ENCODE peak calls at places on chromosomes 7 and 10, in six cellular contexts. One of them, this sample, is unnamed. For H3K4me1, the result is how much of the 10 kb centered on the place peaks cover.

GRCh38 chr10:47423476-47423875 is 39.4 kb upstream of the ZNF488 start:
- DNase-seq in adrenal gland: no peak
- DNase-seq in hepatocyte: no peak
- DNase-seq in PC-3: peak
- DNase-seq in aorta: no peak
- DNase-seq in fibroblast of lung: no peak
- DNase-seq in this sample: no peak

GRCh38 chr7:158001621-158002320 is 585.9 kb downstream of the PTPRN2 start:
- DNase-seq in adrenal gland: no peak
- DNase-seq in hepatocyte: peak
- DNase-seq in PC-3: peak
- DNase-seq in aorta: no peak
- DNase-seq in fibroblast of lung: no peak
- DNase-seq in this sample: no peak

GRCh38 chr10:97018251-97019212 is 167.2 kb downstream of the SLIT1 start:
- DNase-seq in adrenal gland: no peak
- DNase-seq in hepatocyte: no peak
- DNase-seq in PC-3: no peak
- DNase-seq in aorta: no peak
- DNase-seq in fibroblast of lung: no peak
- DNase-seq in this sample: no peak

GRCh38 chr10:69372126-69372980 is 44.4 kb downstream of the TACR2 start:
- DNase-seq in adrenal gland: no peak
- DNase-seq in hepatocyte: no peak
- DNase-seq in PC-3: peak
- DNase-seq in aorta: no peak
- DNase-seq in fibroblast of lung: no peak
- DNase-seq in this sample: no peak

GRCh38 chr10:80518807-80519360 is 18.8 kb upstream of the SH2D4B start:
- DNase-seq in adrenal gland: no peak
- DNase-seq in hepatocyte: no peak
- DNase-seq in PC-3: no peak
- DNase-seq in aorta: peak
- DNase-seq in fibroblast of lung: no peak
- DNase-seq in this sample: no peak

GRCh38 chr10:5904227-5904626 is 14.2 kb downstream of the FBH1 start:
- DNase-seq in adrenal gland: no peak
- DNase-seq in hepatocyte: no peak
- DNase-seq in PC-3: no peak
- DNase-seq in aorta: no peak
- DNase-seq in fibroblast of lung: no peak
- DNase-seq in this sample: no peak

GRCh38 chr7:106089647-106090046 is 22.5 kb downstream of the SYPL1 start:
- DNase-seq in adrenal gland: no peak
- DNase-seq in hepatocyte: no peak
- DNase-seq in PC-3: no peak
- DNase-seq in aorta: no peak
- DNase-seq in fibroblast of lung: no peak
- DNase-seq in this sample: no peak

GRCh38 chr10:1360581-1361164 is 304.5 kb downstream of the WDR37 start:
- DNase-seq in adrenal gland: no peak
- DNase-seq in hepatocyte: peak
- DNase-seq in PC-3: no peak
- DNase-seq in aorta: no peak
- DNase-seq in fibroblast of lung: peak
- DNase-seq in this sample: no peak

GRCh38 chr7:135980665-135981180 is 3.6 kb upstream of the MTPN start:
- DNase-seq in adrenal gland: peak
- DNase-seq in hepatocyte: no peak
- DNase-seq in PC-3: peak
- DNase-seq in aorta: no peak
- DNase-seq in fibroblast of lung: no peak
- DNase-seq in this sample: peak

GRCh38 chr10:29257784-29258135 is 31.1 kb upstream of the LYZL1 start:
- DNase-seq in adrenal gland: no peak
- DNase-seq in hepatocyte: no peak
- DNase-seq in PC-3: no peak
- DNase-seq in aorta: no peak
- DNase-seq in fibroblast of lung: no peak
- DNase-seq in this sample: no peak

DNA sequence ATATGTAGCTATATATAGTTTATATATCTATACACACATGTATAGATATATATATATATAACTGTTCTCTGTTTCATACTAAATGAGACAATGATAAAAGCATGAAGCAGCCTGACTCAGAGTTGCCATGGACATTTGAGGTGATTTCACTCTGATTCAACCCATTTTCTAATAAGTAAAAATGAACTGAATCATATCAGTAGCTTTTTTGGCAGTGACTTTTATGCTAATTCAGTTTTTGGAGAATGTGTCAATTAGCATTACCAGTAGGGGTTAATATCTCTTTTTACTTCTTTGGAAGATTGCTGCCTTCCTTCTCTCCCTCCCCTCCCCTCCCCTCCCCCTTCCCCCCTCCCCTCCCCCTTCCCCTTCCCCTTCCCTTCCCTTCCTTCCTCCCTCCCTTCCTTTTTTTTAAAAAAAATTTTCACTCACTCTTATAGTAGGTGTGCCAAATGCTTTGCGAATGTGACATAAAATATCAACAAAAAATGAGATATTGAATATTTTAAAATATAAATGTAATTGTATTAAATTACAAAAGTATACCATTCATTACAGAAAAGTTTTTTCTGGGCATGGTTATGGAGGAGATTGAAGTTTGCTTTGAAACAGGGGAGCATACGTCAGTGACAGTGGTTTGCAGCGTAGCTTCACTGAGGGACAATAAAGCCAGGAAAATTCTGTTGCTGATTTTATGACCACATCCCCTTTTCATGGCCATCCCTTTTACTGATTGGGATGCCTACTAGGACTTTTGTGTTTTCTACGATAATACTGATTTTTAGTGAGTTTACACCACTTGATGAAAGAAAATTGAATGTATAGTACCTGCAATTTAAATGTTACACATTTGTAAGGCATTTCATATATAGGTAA is 64.0 kb upstream of the KLF6 start:
- DNase-seq in adrenal gland: no peak
- DNase-seq in hepatocyte: no peak
- DNase-seq in PC-3: peak
- DNase-seq in aorta: no peak
- DNase-seq in fibroblast of lung: peak
- DNase-seq in this sample: no peak
- H3K4me1 ChIP-seq in adrenal gland: under half
- H3K4me1 ChIP-seq in hepatocyte: under half
- H3K4me1 ChIP-seq in PC-3: under half
- H3K4me1 ChIP-seq in aorta: under half
- H3K4me1 ChIP-seq in fibroblast of lung: under half
- H3K4me1 ChIP-seq in this sample: under half

DNA sequence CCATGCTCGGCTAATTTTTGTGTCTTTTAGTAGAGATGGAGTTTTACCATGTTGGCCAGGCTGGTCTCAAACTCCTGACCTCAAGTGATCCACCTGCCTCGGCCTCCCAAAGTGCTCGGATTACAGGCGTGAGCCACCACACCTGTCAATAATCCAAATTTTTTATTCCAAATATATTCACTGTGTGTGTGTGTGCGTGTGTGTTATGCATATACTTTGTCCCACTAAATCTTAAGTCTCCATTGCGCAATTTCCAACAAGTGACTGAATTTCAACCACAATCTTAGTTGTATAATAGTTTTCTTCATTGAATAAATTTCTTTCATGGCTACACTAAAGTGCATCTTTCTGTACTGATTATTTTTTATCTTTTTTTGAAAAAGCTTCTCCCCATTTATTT is 2.7 kb downstream of the KRIT1 start:
- DNase-seq in adrenal gland: no peak
- DNase-seq in hepatocyte: no peak
- DNase-seq in PC-3: no peak
- DNase-seq in aorta: no peak
- DNase-seq in fibroblast of lung: peak
- DNase-seq in this sample: no peak
- H3K27ac ChIP-seq in adrenal gland: no peak
- H3K27ac ChIP-seq in hepatocyte: no peak
- H3K27ac ChIP-seq in PC-3: no peak
- H3K27ac ChIP-seq in aorta: no peak
- H3K27ac ChIP-seq in fibroblast of lung: no peak
- H3K27ac ChIP-seq in this sample: no peak

DNA sequence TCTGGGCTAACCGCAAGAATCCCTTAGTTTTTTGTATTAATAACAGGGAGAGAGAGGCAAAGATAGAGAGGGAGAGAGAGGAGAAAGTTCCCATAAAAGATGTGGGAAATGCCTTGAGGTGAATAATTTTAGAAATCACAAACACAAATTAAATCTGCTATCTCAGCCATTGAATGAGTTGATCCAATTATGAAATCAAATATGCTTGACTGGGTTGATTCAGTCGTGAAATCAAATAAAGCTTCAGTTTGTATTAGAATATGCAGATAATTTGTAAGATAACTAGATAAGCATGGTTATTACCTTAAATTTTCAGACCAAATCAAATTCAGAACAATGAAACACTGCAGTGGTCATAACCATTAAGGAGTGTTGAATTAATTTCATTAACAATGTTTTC is 68.9 kb downstream of the SEMA3A start:
- DNase-seq in adrenal gland: no peak
- DNase-seq in hepatocyte: no peak
- DNase-seq in PC-3: no peak
- DNase-seq in aorta: no peak
- DNase-seq in fibroblast of lung: no peak
- DNase-seq in this sample: no peak
- H3K4me1 ChIP-seq in adrenal gland: under half
- H3K4me1 ChIP-seq in hepatocyte: under half
- H3K4me1 ChIP-seq in PC-3: under half
- H3K4me1 ChIP-seq in aorta: under half
- H3K4me1 ChIP-seq in fibroblast of lung: under half
- H3K4me1 ChIP-seq in this sample: under half

DNA sequence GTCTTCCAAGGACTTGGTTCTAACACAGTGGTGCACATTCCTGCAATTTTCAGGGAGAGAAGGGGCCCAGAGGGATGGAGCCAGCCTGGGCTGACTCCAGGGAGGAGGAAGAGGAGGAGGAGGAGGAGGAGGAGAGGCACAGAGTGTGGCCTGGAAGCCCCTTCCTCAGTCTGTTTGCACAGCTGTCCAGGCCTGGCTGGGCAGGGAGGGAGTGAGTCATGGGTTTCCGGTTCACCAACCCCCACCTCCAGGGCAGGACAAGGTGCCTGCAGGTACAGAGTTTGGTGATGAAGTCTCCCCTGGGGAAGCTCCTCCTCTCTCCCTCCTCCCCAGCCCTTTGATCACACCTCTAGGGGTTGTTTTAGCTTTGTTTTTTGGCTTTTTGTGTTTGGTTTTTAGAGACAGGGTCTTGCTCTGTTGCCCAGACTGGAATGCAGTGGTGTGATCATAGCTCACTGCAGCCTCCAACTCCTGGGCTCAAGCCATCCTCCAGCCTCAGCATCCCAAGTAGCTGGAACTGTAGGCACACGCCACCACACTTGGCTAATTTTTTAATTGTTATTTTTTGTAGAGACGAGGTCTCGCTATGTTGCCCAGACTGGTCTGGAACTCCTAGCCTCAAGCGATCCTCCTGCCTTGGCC is 77.5 kb upstream of the CUX1 start:
- DNase-seq in adrenal gland: no peak
- DNase-seq in hepatocyte: no peak
- DNase-seq in PC-3: peak
- DNase-seq in aorta: no peak
- DNase-seq in fibroblast of lung: no peak
- DNase-seq in this sample: no peak
- H3K27ac ChIP-seq in adrenal gland: no peak
- H3K27ac ChIP-seq in hepatocyte: no peak
- H3K27ac ChIP-seq in PC-3: no peak
- H3K27ac ChIP-seq in aorta: no peak
- H3K27ac ChIP-seq in fibroblast of lung: no peak
- H3K27ac ChIP-seq in this sample: no peak

GRCh38 chr10:92112462-92112861 is 178.4 kb downstream of the CPEB3 start:
- DNase-seq in adrenal gland: no peak
- DNase-seq in hepatocyte: no peak
- DNase-seq in PC-3: no peak
- DNase-seq in aorta: no peak
- DNase-seq in fibroblast of lung: no peak
- DNase-seq in this sample: no peak

GRCh38 chr10:92108120-92108519 is 182.8 kb downstream of the CPEB3 start:
- DNase-seq in adrenal gland: no peak
- DNase-seq in hepatocyte: no peak
- DNase-seq in PC-3: no peak
- DNase-seq in aorta: no peak
- DNase-seq in fibroblast of lung: no peak
- DNase-seq in this sample: no peak

GRCh38 chr10:92108747-92109146 is 182.1 kb downstream of the CPEB3 start:
- DNase-seq in adrenal gland: no peak
- DNase-seq in hepatocyte: no peak
- DNase-seq in PC-3: no peak
- DNase-seq in aorta: no peak
- DNase-seq in fibroblast of lung: no peak
- DNase-seq in this sample: no peak

GRCh38 chr10:92111336-92111939 is 179.4 kb downstream of the CPEB3 start:
- DNase-seq in adrenal gland: no peak
- DNase-seq in hepatocyte: no peak
- DNase-seq in PC-3: peak
- DNase-seq in aorta: no peak
- DNase-seq in fibroblast of lung: no peak
- DNase-seq in this sample: no peak

DNA sequence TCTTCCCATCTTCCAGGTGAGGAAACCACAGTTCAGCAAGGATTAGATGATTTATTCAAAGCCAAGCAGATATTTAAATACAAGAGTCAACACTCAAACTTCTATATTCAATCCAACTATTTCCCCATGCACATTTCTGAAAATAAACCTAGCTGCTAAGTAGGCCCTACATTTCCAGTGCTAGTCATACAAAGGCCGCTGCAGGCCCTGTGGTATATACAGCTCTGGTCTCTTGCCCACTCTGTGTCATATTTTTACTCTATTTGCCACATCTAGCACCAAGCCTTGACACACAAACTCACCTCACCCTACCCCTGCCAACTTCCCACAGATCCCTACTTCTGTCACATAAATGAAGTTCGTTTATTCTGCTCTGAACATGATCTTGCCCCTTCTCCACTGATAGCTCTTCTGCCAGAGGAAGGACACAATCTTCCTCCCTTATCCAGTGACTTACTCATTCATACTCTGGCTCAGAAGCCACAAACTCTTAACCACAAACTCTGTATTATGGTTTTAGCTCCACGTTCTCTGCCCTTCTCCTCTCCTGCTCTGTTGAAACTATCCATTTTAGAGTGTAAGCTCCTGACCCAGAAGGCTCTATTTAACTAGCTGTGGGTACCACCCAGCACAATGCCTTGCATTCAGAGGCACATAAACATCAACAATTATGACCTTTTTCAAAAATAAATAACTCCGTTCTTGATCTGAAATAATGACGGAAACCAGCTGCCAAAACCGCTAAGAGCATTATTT is 180.7 kb downstream of the CPEB3 start:
- DNase-seq in adrenal gland: no peak
- DNase-seq in hepatocyte: no peak
- DNase-seq in PC-3: peak
- DNase-seq in aorta: no peak
- DNase-seq in fibroblast of lung: peak
- DNase-seq in this sample: no peak
- H3K4me1 ChIP-seq in adrenal gland: under half
- H3K4me1 ChIP-seq in hepatocyte: under half
- H3K4me1 ChIP-seq in PC-3: under half
- H3K4me1 ChIP-seq in aorta: under half
- H3K4me1 ChIP-seq in fibroblast of lung: under half
- H3K4me1 ChIP-seq in this sample: under half

GRCh38 chr7:73885433-73885974 is 24.5 kb downstream of the TMEM270 start:
- DNase-seq in adrenal gland: no peak
- DNase-seq in hepatocyte: no peak
- DNase-seq in PC-3: no peak
- DNase-seq in aorta: no peak
- DNase-seq in fibroblast of lung: no peak
- DNase-seq in this sample: no peak
- H3K27ac ChIP-seq in adrenal gland: no peak
- H3K27ac ChIP-seq in hepatocyte: no peak
- H3K27ac ChIP-seq in PC-3: no peak
- H3K27ac ChIP-seq in aorta: no peak
- H3K27ac ChIP-seq in fibroblast of lung: no peak
- H3K27ac ChIP-seq in this sample: no peak